ENCODE peak calls at places on chromosomes 3 and 15, in eight cellular contexts. K is HCT116, L is fibroblast of lung, J is IMR-90, W is PC-3, N is mammary epithelial cell, O is endothelial cell of umbilical vein, R is Karpas-422. X is an unnamed sample. For H3K4me1, the result is how much of the 10 kb centered on the place peaks cover.

GRCh38 chr3:51354172-51354571 is 30.9 kb upstream of the MANF start:
- DNase-seq in K (no peak), R (no peak), L (no peak), J (no peak), N (no peak), O (no peak), W (no peak), X (no peak)

GRCh38 chr3:86562095-86562494 is 428.9 kb downstream of the VGLL3 start:
- DNase-seq in O (no peak), L (no peak), J (no peak), K (no peak), N (no peak), R (no peak), W (no peak), X (no peak)

GRCh38 chr3:11604139-11604895 is 39.4 kb downstream of the VGLL4 start:
- DNase-seq in R (peak), O (no peak), K (no peak), J (peak), W (no peak), L (peak), N (no peak), X (no peak)

GRCh38 chr3:123449986-123450474 is 1.1 kb upstream of the ADCY5 start:
- DNase-seq in J (no peak), K (no peak), L (peak), R (no peak), N (no peak), O (no peak), W (no peak), X (no peak)

GRCh38 chr3:108131105-108131794 is 40.4 kb upstream of the CD47 start:
- DNase-seq in W (peak), O (peak), N (peak), R (no peak), K (peak), J (peak), L (peak), X (no peak)

GRCh38 chr15:43127752-43128151 is 5.6 kb upstream of the TMEM62 start:
- DNase-seq in N (no peak), K (no peak), O (no peak), W (peak), R (no peak), J (no peak), L (no peak), X (no peak)

GRCh38 chr15:63370764-63371163 is 10.9 kb downstream of the CA12 start:
- DNase-seq in K (no peak), N (no peak), J (no peak), L (no peak), W (no peak), R (no peak), O (no peak), X (no peak)

GRCh38 chr3:140093742-140094141 is 158.8 kb downstream of the CLSTN2 start:
- DNase-seq in N (peak), O (no peak), J (peak), K (peak), L (peak), W (peak), R (no peak), X (no peak)

GRCh38 chr15:68151277-68151676 is 53.9 kb downstream of the CALML4 start:
- DNase-seq in J (peak), W (no peak), O (no peak), K (no peak), N (peak), R (no peak), L (peak), X (no peak)

GRCh38 chr3:16249336-16249735 is 15.4 kb downstream of the DPH3 start:
- DNase-seq in O (peak), W (peak), J (peak), R (peak), K (peak), L (peak), N (no peak), X (peak)

GRCh38 chr15:68608206-68608843 is 29.5 kb downstream of the CORO2B start:
- DNase-seq in R (no peak), N (no peak), K (no peak), O (peak), W (no peak), J (peak), L (peak), X (peak)

GRCh38 chr15:98276018-98276417 is 315.5 kb downstream of the ARRDC4 start:
- DNase-seq in L (no peak), R (no peak), N (no peak), J (no peak), O (no peak), K (no peak), W (no peak), X (no peak)

GRCh38 chr3:167198949-167199348 is 181.1 kb downstream of the ZBBX start:
- DNase-seq in W (no peak), K (no peak), R (no peak), J (no peak), O (no peak), N (no peak), L (no peak), X (no peak)

GRCh38 chr3:24338409-24338808 is 156.2 kb downstream of the THRB start:
- DNase-seq in J (no peak), N (no peak), R (no peak), W (peak), K (no peak), O (no peak), L (no peak), X (no peak)

GRCh38 chr3:69200384-69201068 is 78.1 kb upstream of the LMOD3 start:
- DNase-seq in W (peak), N (peak), O (peak), K (no peak), J (peak), R (no peak), L (peak), X (no peak)

GRCh38 chr15:89090791-89091666 is 2.8 kb downstream of the ABHD2 start:
- DNase-seq in N (peak), L (peak), W (peak), O (peak), K (no peak), J (peak), R (peak), X (no peak)

GRCh38 chr3:134794950-134795775 is at the start of gene EPHB1:
- DNase-seq in L (peak), O (peak), R (peak), N (peak), K (peak), J (peak), W (peak), X (peak)

GRCh38 chr3:71859128-71859519 is 74.2 kb upstream of the PROK2 start:
- DNase-seq in L (peak), W (peak), R (peak), K (peak), O (peak), J (no peak), N (peak), X (no peak)

GRCh38 chr15:100438570-100438969 is 90.2 kb downstream of the CERS3 start:
- DNase-seq in J (no peak), W (peak), K (no peak), L (peak), R (peak), N (peak), O (no peak), X (no peak)

GRCh38 chr3:152539191-152539764 is 270.5 kb downstream of the MBNL1 start:
- DNase-seq in K (no peak), R (peak), O (no peak), L (no peak), W (no peak), N (no peak), J (no peak), X (no peak)

GRCh38 chr3:184562875-184563568 is 1.4 kb downstream of the EPHB3 start:
- DNase-seq in J (peak), O (no peak), R (no peak), W (peak), N (peak), L (peak), K (no peak), X (no peak)

GRCh38 chr3:65146149-65146548 is 458.3 kb upstream of the ADAMTS9 start:
- DNase-seq in L (peak), K (no peak), R (no peak), J (no peak), W (peak), O (no peak), N (peak), X (peak)

GRCh38 chr3:11010406-11011165 is 18.0 kb downstream of the SLC6A1 start:
- DNase-seq in J (no peak), O (no peak), L (no peak), K (no peak), R (no peak), N (no peak), W (no peak), X (no peak)

DNA sequence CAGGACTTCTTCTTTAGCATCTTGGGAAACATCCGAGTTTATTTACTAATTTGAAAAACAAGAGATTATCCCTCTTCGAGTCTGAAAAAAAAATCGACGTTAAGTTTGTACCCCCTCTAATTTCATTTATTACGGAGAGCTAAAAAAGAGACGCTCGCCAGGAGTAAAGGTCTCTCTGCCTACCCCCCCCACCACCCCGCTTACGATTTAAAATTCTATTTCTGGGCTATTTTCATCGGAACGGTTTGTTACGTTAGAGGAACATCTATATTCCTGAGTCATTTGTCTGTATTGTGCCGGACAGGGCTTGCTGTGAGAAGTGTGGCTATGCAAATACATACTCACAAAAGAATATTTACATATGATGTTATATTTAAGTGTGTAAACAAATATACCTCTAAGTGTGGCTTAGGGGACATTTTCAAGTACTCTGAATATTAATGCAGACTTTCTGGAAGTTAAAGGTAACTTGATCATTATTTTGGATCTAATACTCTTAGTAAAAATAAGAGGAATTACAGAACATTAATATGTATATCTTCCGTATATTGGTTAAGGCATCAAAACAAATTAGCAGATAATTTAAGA is 1.4 kb upstream of the SHOX2 start:
- DNase-seq in J (no peak), L (no peak), O (peak), K (no peak), R (peak), N (no peak), W (no peak), X (no peak)
- H3K4me3 ChIP-seq in J (peak), L (peak), O (no peak), K (no peak), R (peak), N (no peak), W (no peak), X (no peak)

DNA sequence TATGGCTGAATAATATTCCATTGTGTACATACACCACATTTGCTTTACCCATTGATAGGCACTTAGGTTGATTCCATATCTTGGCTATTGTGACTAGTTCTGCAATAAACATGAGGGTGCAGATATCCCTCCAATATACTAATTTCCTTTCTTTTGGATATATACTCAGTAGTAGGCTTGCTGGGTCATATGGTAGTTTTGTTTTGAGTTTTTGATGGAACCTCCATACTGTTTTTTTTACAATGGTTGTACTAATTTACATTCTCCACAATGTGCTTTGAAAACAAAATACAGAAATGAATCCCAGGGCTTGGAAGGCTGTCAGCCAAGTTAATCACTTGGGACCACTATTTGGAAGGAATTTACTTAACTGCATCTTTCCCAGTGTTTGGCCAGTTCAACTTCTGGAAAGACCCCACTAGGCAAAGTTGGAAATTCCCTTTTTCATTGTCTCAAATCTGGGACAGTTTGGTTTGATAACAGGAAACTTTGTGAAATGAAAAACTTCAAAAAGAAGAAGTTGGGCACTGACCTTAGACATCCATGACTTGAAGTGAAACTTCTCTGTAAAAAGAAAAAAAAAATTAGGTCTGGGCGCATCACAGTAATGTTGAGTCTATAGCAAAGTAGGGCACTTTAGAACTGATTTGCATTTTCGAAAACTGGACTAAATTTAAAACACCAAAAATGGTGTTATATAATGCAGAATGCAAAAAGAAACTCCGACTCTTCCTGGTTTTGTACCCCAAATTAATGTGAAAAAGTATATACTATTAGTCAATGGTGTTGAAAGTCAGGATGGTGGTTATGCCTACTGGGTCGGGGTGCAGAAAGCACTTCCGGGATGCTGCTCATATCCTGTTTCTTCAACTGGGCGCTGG is 6.0 kb downstream of the CTSH start:
- DNase-seq in O (no peak), W (no peak), R (peak), L (no peak), K (no peak), J (no peak), N (no peak), X (no peak)
- H3K4me1 ChIP-seq in O (under half), W (under half), R (under half), L (under half), K (under half), J (under half), N (under half), X (under half)

DNA sequence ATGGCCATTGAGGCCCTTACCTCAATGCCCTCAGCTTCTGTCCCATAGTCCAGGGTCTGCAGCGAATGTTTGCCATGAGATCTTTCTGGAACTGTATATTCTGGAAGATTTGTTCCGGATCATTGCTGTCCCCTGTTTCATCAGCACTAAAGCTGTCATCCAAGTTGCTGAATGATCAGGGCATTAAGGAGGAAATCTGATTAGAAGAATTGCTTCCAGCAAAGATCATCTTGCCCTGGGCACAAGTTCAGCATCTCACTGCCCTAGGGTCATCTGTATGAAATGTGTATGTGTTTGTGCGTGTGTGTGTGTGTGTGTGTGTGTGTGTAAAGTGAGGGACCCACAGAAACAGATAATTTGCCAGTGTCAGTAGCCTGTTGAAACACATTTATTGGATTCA is 1.4 kb downstream of the TMC3 start:
- DNase-seq in N (no peak), O (no peak), J (no peak), W (no peak), L (no peak), K (no peak), R (no peak), X (no peak)
- H3K9ac ChIP-seq in N (no peak), O (no peak), J (no peak), W (no peak), L (no peak), K (no peak), R (no peak), X (no peak)

GRCh38 chr15:90869601-90870353 is 1.4 kb downstream of the FURIN start:
- DNase-seq in K (peak), L (peak), R (no peak), J (peak), O (peak), N (peak), W (peak), X (peak)
- H3K4me3 ChIP-seq in K (peak), L (peak), R (peak), J (no peak), O (peak), N (no peak), W (peak), X (no peak)

DNA sequence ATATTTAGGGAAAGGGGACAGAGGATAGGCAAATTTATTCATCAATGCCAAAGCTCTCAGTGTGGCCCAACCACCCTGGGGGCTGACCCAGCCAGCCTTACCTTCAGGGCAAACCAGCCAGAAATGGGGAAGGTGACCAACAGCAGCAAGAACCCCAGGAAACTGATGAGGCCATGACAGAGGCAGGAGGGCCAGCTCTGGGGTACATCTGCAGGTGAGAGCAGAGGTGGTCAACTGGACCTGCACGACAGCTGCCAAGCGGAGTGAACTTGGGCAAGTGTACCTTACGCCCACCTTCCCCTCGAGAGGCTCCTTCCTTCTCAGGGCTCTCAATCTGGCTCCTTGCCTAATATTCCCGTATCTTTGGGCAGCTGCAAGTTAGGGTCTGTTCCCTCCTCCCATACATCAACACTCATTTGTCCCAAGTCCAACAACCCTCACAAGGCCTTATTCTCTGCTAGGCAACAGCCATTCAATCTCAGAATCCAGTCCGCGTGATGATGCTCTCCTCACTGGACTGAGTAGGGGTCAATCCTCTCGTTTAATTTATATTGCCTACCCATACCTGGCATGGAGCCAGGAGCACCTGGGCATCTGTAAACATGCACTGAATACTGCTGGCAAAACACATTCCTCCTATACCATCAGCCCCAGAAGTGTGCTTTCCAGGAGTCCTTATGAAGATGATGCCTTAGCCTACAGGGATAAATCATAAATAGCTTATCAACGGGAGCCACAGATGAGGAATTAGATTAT is 1.7 kb downstream of the STOML1 start:
- DNase-seq in L (no peak), R (no peak), K (no peak), J (no peak), W (no peak), N (no peak), O (no peak), X (no peak)
- H3K4me1 ChIP-seq in L (under half), R (under half), K (under half), J (under half), W (under half), N (half or more), O (half or more), X (under half)

GRCh38 chr15:53589526-53590057 is 169.9 kb downstream of the WDR72 start:
- DNase-seq in W (no peak), N (no peak), R (no peak), K (no peak), O (no peak), L (no peak), J (no peak), X (no peak)

GRCh38 chr15:53586815-53587214 is 172.6 kb downstream of the WDR72 start:
- DNase-seq in O (peak), R (peak), N (peak), W (peak), J (no peak), K (peak), L (no peak), X (peak)

GRCh38 chr15:53591041-53591440 is 168.4 kb downstream of the WDR72 start:
- DNase-seq in O (no peak), K (no peak), L (no peak), J (no peak), W (no peak), N (no peak), R (no peak), X (no peak)

DNA sequence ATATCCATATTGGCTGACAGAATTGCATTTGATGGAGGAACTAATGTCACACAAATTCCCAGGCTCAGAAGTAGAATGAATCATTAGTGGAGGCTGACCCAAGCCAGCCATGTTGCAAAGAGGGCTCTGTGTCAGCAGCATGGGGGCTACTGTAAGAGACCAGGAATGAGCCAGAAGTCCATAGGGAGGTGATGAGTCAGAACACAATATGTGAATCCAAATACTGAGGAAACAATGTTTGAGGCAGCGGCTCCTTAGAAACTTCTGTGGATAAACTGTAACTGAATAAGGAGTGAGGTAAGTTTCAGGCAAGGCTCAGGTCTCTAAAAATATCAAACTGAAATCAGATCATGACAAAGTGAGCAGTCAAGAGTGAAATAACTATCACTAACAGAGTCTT is 170.7 kb downstream of the WDR72 start:
- DNase-seq in L (peak), W (peak), R (no peak), K (no peak), N (peak), O (no peak), J (no peak), X (no peak)
- H3K9ac ChIP-seq in L (no peak), W (no peak), R (no peak), K (no peak), N (no peak), O (no peak), J (no peak), X (no peak)

GRCh38 chr15:31366169-31366734 is 39.6 kb downstream of the KLF13 start:
- DNase-seq in K (no peak), J (no peak), L (no peak), W (no peak), N (peak), O (no peak), R (no peak), X (no peak)

GRCh38 chr15:31367021-31367729 is 40.5 kb downstream of the KLF13 start:
- DNase-seq in N (no peak), W (no peak), J (no peak), K (no peak), L (no peak), O (no peak), R (no peak), X (no peak)

GRCh38 chr15:31365655-31366127 is 39.1 kb downstream of the KLF13 start:
- DNase-seq in K (no peak), O (no peak), N (peak), R (peak), L (peak), W (no peak), J (peak), X (peak)

GRCh38 chr15:31364301-31365031 is 37.8 kb downstream of the KLF13 start:
- DNase-seq in J (no peak), K (no peak), N (peak), O (no peak), R (no peak), W (peak), L (no peak), X (no peak)

GRCh38 chr15:31365032-31365654 is 38.5 kb downstream of the KLF13 start:
- DNase-seq in J (no peak), N (no peak), W (no peak), K (no peak), L (no peak), O (no peak), R (no peak), X (no peak)
- H3K4me3 ChIP-seq in J (no peak), N (no peak), W (no peak), K (no peak), L (no peak), O (no peak), R (no peak), X (no peak)

GRCh38 chr3:44437800-44438199 is 39.7 kb downstream of the ZNF445 start:
- DNase-seq in N (no peak), L (no peak), J (no peak), R (no peak), O (no peak), W (no peak), K (no peak), X (no peak)
- H3K4me1 ChIP-seq in N (under half), L (under half), J (under half), R (under half), O (under half), W (under half), K (under half), X (under half)

X was measured in NT2/D1.